ENCODE peak calls at places on chromosomes 1 and 21, in six cellular contexts. J, C, Z, U, M and W are unnamed samples.

GRCh38 chr1:101316276-101316675 is 79.5 kb downstream of the S1PR1 start:
- DNase-seq in M (no peak), Z (no peak), U (no peak), J (no peak), C (no peak), W (no peak)

GRCh38 chr1:8382051-8382505 is 64.2 kb downstream of the SLC45A1 start:
- DNase-seq in M (no peak), C (no peak), U (no peak), Z (no peak), J (no peak), W (no peak)

GRCh38 chr1:185686996-185687778 is 47.0 kb upstream of the HMCN1 start:
- DNase-seq in U (no peak), J (no peak), Z (no peak), M (no peak), C (no peak), W (no peak)

GRCh38 chr1:66395202-66396061 is 138.5 kb upstream of the SGIP1 start:
- DNase-seq in M (no peak), Z (no peak), J (no peak), U (no peak), C (no peak), W (no peak)

GRCh38 chr1:208269338-208269666 is 25.1 kb upstream of the PLXNA2 start:
- DNase-seq in J (no peak), C (no peak), M (no peak), U (no peak), Z (no peak), W (no peak)

GRCh38 chr1:32063261-32063681 is 9.5 kb upstream of the TMEM39B start:
- DNase-seq in C (peak; percentile 32), Z (peak; percentile 63), M (no peak), J (no peak), U (no peak), W (no peak)

GRCh38 chr1:110267260-110267659 is 57.1 kb downstream of the KCNC4 start:
- DNase-seq in Z (no peak), C (no peak), M (no peak), U (no peak), J (no peak), W (no peak)

GRCh38 chr1:40783001-40783905 is at the start of gene KCNQ4:
- DNase-seq in U (peak; percentile 29), M (no peak), J (peak; percentile 54), Z (peak; percentile 79), C (no peak), W (peak; percentile 77)

GRCh38 chr1:35563166-35563565 is 5.6 kb downstream of the NCDN start:
- DNase-seq in M (no peak), Z (no peak), J (no peak), C (no peak), U (no peak), W (no peak)

GRCh38 chr1:173507847-173508209 is 30.7 kb downstream of the PRDX6 start:
- DNase-seq in U (no peak), J (no peak), M (no peak), Z (no peak), C (no peak), W (no peak)

GRCh38 chr1:156581661-156582387 is 2.3 kb downstream of the TTC24 start:
- DNase-seq in Z (no peak), U (no peak), M (no peak), C (no peak), J (no peak), W (no peak)

GRCh38 chr1:24775348-24775747 is 30.1 kb downstream of the CLIC4 start:
- DNase-seq in C (no peak), U (no peak), M (no peak), Z (no peak), J (no peak), W (no peak)

GRCh38 chr1:182035097-182035770 is 26.3 kb downstream of the ZNF648 start:
- DNase-seq in C (no peak), M (no peak), J (no peak), Z (peak; percentile 26), U (no peak), W (no peak)

GRCh38 chr1:184866991-184867788 is 107.1 kb downstream of the NIBAN1 start:
- DNase-seq in C (no peak), M (no peak), U (peak; percentile 31), Z (no peak), J (no peak), W (no peak)

GRCh38 chr1:30197616-30197934 is 525.8 kb downstream of the MATN1 start:
- DNase-seq in C (no peak), U (no peak), J (no peak), Z (no peak), M (no peak), W (no peak)

GRCh38 chr1:8161546-8162110 is 135.5 kb upstream of the ERRFI1 start:
- DNase-seq in J (no peak), U (no peak), C (no peak), M (no peak), Z (no peak), W (no peak)

GRCh38 chr21:41139275-41139674 is 28.7 kb upstream of the BACE2 start:
- DNase-seq in J (no peak), Z (no peak), C (no peak), M (no peak), U (no peak), W (no peak)

DNA sequence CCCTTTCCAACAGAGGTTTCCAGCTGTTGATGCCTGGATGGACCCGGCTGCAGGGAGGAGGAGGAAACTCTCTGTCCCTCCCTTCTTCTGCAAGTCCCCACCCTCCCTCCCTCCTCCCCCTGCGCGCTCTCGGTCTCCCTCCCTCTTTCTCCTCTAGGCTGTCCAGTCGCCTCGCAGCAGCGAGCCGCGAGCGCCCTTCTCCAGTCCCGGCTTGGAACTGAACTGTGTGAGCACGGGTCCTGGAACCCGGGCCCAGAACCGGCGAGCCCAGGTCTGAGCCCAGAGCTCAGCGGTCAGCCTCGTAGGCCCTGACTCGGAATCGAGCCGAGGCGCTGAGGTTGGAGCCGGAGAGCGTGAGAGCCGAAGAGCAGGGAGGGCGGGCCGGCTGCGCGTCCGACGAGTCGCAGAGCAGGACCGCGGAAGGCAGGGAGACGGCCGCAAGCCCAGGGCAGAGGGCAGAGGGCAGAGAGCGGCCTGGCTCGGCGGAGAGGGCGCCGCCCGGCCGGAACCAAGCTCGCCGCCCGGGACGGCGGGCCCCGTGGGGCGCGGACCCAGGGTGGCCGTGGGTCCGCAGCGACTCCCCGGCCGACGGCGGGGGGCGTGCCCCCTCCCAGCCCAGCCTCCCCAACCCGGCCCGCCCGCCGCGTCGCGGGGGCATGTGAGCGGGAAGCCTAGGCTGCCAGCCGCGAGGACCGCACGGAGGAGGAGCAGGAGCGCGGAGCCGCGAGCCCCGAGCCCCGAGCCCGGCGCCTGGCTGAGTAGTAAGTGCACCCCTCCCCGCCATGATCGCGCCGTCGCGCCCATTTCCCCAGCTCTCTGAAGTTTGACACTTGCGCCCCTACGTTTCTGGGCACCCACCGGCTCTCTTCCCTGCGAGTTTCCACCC is at the start of gene SOX13:
- DNase-seq in M (no peak), U (peak; percentile 86), C (peak; percentile 79), Z (peak; percentile 67), J (peak; percentile 94), W (peak; percentile 85)
- TF ChIP-seq POLR2A in M (no peak), U (peak; percentile 91), C (peak; percentile 95), Z (no peak), J (peak; percentile 95), W (no peak)

GRCh38 chr1:33181906-33182305 is at the start of gene TRIM62:
- DNase-seq in C (peak; percentile 63), M (peak; percentile 30), U (peak; percentile 80), Z (peak; percentile 89), J (peak; percentile 86), W (peak; percentile 88)

GRCh38 chr1:33180226-33181037 is 1.4 kb downstream of the TRIM62 start:
- DNase-seq in C (peak; percentile 68), Z (peak; percentile 94), J (peak; percentile 90), M (peak; percentile 53), U (peak; percentile 86), W (peak; percentile 93)

GRCh38 chr1:33182896-33183295 is 1.1 kb upstream of the TRIM62 start:
- DNase-seq in J (no peak), Z (no peak), U (no peak), M (no peak), C (no peak), W (no peak)

GRCh38 chr1:33182452-33182851 is 609 bp upstream of the TRIM62 start:
- DNase-seq in U (peak; percentile 56), C (no peak), J (peak; percentile 35), M (no peak), Z (peak; percentile 25), W (no peak)

GRCh38 chr1:33181038-33181861 is 593 bp downstream of the TRIM62 start:
- DNase-seq in J (peak; percentile 9), U (no peak), C (no peak), Z (peak; percentile 39), M (no peak), W (peak; percentile 40)
- TF ChIP-seq POLR2A in J (peak; percentile 42), U (peak; percentile 25), C (no peak), Z (no peak), M (no peak), W (no peak)

GRCh38 chr1:15973772-15974171 is 2.1 kb downstream of the ZBTB17 start:
- DNase-seq in U (no peak), M (no peak), J (no peak), C (no peak), Z (no peak), W (no peak)

GRCh38 chr1:15974855-15975254 is 1.0 kb downstream of the ZBTB17 start:
- DNase-seq in C (no peak), J (no peak), U (no peak), M (no peak), Z (peak; percentile 20), W (no peak)

GRCh38 chr1:15975805-15976680 is at the start of gene ZBTB17:
- DNase-seq in Z (peak; percentile 98), C (peak; percentile 86), U (peak; percentile 91), M (peak; percentile 37), J (peak; percentile 88), W (peak; percentile 96)

GRCh38 chr1:15972409-15972808 is 3.5 kb downstream of the ZBTB17 start:
- DNase-seq in J (no peak), Z (no peak), C (no peak), M (no peak), U (no peak), W (no peak)

GRCh38 chr1:15975358-15975804 is 520 bp downstream of the ZBTB17 start:
- DNase-seq in Z (peak; percentile 91), C (no peak), U (no peak), J (no peak), M (no peak), W (peak; percentile 31)
- TF ChIP-seq POLR2A in Z (no peak), C (no peak), U (no peak), J (no peak), M (no peak), W (no peak)

DNA sequence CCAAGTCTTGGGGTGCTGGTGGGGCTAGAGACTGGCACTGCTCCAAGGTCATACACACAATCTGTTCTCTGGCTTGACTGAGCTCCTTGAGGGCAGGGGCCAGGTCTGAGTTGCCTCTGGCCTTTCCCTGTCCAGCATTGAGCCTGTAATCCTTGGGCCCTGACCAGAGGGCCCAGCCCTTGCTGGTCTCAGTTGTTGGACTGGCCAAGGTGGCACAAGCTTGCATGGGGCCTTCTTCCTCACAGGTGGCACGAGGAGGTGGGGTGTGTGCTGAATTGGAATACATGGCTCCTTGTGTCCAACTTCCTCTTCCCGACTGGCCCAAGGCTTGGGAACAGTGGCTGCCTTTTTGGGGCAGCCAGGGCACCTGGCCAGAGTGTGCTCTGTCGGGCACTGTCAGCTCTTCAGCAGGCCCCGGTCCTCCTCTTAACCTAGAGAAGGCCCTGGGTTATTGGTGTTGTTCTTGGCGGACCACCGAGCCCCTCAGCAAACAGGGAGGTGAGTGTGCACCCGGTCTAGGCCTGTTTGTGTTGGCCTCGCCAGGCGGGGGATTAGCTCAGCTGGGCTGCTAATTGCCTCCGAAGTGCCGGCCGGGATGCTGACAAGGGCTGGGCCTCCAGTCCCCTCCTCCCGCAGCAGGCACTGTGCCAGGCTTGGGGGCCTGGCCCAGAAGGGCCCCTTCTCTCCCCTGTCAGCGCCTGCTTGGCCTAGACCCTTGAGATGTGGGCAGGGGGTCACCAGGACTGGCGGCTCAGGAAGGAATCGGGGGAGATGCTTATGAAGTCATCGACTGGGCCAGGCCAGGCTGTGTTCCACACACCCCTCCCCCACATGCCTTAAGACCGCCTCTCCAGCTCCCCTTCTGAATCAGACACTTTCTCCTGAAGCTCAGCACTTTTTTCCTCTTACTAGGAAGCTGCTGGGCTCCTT is 28.5 kb downstream of the WNT4 start:
- DNase-seq in U (no peak), Z (no peak), M (no peak), C (no peak), J (no peak), W (no peak)
- TF ChIP-seq POLR2A in U (no peak), Z (no peak), M (no peak), C (no peak), J (no peak), W (no peak)